ENCODE peak calls at places on chromosomes 6 and 20, in four cellular contexts. I is breast epithelium; R is CD8-positive, alpha-beta memory T cell; W is adipocyte. O is an unnamed sample.

GRCh38 chr6:55675936-55676335 is 96.9 kb upstream of the HMGCLL1 start:
- DNase-seq in I (no peak), R (no peak), W (peak; percentile 47), O (no peak)

GRCh38 chr20:6920991-6921613 is 153.6 kb downstream of the BMP2 start:
- DNase-seq in I (peak; percentile 18), R (no peak), W (no peak), O (no peak)

GRCh38 chr20:63119451-63120285 is 96.3 kb downstream of the YTHDF1 start:
- DNase-seq in I (no peak), R (no peak), W (no peak), O (no peak)

GRCh38 chr6:132713355-132714134 is at the start of gene VNN1:
- DNase-seq in I (no peak), R (no peak), W (no peak), O (no peak)

GRCh38 chr6:150196942-150197745 is 54.3 kb downstream of the PPP1R14C start:
- DNase-seq in I (no peak), R (no peak), W (no peak), O (no peak)

GRCh38 chr6:16196958-16197576 is 41.3 kb upstream of the GMPR start:
- DNase-seq in I (no peak), R (no peak), W (no peak), O (no peak)

GRCh38 chr20:43565758-43566104 is 6.9 kb downstream of the SGK2 start:
- DNase-seq in I (no peak), R (no peak), W (no peak), O (no peak)

GRCh38 chr20:44465001-44465560 is 10.6 kb upstream of the TTPAL start:
- DNase-seq in I (no peak), R (no peak), W (no peak), O (no peak)

GRCh38 chr6:95091823-95092436 is 485.4 kb upstream of the MANEA start:
- DNase-seq in I (no peak), R (no peak), W (peak; percentile 73), O (no peak)

GRCh38 chr6:16254535-16254934 is 16.1 kb downstream of the GMPR start:
- DNase-seq in I (no peak), R (no peak), W (no peak), O (no peak)

GRCh38 chr20:35773154-35773751 is 1.4 kb downstream of the PHF20 start:
- DNase-seq in I (peak; percentile 30), R (peak; percentile 53), W (peak; percentile 25), O (peak; percentile 23)

GRCh38 chr6:293185-294174 is 1.2 kb downstream of the DUSP22 start:
- DNase-seq in I (no peak), R (peak; percentile 32), W (peak; percentile 58), O (no peak)

GRCh38 chr6:296151-297122 is 4.2 kb downstream of the DUSP22 start:
- DNase-seq in I (no peak), R (peak; percentile 26), W (no peak), O (no peak)

GRCh38 chr6:292506-293184 is 358 bp downstream of the DUSP22 start:
- DNase-seq in I (peak; percentile 58), R (peak; percentile 76), W (peak; percentile 72), O (peak; percentile 72)

GRCh38 chr6:297571-298232 is 5.4 kb downstream of the DUSP22 start:
- DNase-seq in I (no peak), R (no peak), W (no peak), O (no peak)

GRCh38 chr6:294656-295565 is 2.6 kb downstream of the DUSP22 start:
- DNase-seq in I (no peak), R (no peak), W (no peak), O (no peak)
- H3K9me3 ChIP-seq in I (no peaks in the 10 kb centered on the region), R (no peaks in the 10 kb centered on the region), W (no peaks in the 10 kb centered on the region), O (no peaks in the 10 kb centered on the region)

GRCh38 chr20:39853664-39854063 is 835.4 kb downstream of the MAFB start:
- DNase-seq in I (no peak), R (no peak), W (peak; percentile 52), O (no peak)
- H3K9me3 ChIP-seq in I (no peaks in the 10 kb centered on the region), R (no peaks in the 10 kb centered on the region), W (no peaks in the 10 kb centered on the region), O (no peaks in the 10 kb centered on the region)

DNA sequence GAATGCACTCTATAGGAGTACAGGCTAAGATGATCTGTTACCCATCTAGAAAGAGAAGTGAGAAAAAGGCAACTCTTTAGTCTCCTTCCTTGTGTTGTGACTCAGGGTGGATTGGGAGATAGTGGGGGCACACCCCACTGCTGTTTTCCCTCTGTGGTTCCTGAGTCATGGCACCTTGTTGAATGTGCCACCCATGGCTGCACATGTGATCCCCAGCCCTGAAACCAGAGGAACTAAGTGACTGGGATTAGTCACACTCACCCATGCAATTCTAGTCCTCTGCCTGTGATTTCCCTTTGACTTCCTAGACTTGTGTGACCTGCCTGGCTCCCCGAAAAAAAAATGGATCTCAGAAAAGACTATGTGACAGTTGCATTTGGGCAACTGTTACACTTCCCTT is 48.6 kb upstream of the HTR1B start:
- DNase-seq in I (no peak), R (no peak), W (no peak), O (no peak)
- H3K9me3 ChIP-seq in I (peaks cover 46% of the 10 kb centered on the region), R (peaks cover 3% of the 10 kb centered on the region), W (peaks cover 37% of the 10 kb centered on the region), O (no peaks in the 10 kb centered on the region)

DNA sequence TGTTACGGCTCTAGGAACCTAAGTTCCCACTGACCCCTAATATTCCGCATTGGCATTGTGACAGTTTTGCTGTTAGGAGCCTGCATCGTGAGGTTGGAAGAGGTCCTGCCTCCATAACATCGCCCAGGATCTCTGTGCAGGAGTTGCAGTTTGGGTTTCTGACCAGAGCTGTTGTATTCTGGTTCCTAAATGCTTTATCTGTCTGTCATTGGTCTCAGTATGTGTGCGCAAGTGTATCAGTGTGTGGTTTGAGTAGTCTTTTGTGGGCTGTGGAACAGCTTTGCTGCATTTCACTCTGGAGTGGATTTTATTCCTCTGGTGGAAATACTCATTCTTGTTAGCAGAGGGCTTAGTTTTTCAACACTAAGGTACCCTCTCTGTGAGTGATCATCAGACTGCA is 95.6 kb downstream of the CDYL start:
- DNase-seq in I (no peak), R (no peak), W (no peak), O (no peak)
- H3K9me3 ChIP-seq in I (peaks cover 10% of the 10 kb centered on the region), R (no peaks in the 10 kb centered on the region), W (peaks cover 12% of the 10 kb centered on the region), O (peaks cover 3% of the 10 kb centered on the region)

DNA sequence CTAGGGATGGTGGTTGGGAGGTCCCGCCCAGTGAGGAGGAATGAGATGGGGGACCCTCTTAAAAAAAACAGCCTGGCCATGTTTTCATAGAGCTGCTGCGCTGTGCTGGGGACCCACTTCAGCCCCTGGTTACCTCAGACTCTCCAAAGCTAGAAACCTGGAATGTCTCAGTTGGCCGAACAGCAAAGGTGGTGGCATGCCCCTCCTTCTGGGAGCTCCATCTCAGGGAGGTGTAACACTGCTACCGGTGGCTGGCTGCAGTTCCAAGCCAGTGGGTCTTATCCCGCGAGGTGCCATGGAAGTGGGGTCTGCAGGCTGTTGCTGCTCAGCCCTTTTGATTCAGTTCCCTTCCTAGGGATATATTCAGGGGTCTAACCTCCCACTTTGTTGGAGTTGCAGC is 35.7 kb upstream of the TFB1M start:
- DNase-seq in I (no peak), R (no peak), W (no peak), O (no peak)
- H3K9me3 ChIP-seq in I (peaks cover 30% of the 10 kb centered on the region), R (no peaks in the 10 kb centered on the region), W (peaks cover 33% of the 10 kb centered on the region), O (peaks cover 3% of the 10 kb centered on the region)

DNA sequence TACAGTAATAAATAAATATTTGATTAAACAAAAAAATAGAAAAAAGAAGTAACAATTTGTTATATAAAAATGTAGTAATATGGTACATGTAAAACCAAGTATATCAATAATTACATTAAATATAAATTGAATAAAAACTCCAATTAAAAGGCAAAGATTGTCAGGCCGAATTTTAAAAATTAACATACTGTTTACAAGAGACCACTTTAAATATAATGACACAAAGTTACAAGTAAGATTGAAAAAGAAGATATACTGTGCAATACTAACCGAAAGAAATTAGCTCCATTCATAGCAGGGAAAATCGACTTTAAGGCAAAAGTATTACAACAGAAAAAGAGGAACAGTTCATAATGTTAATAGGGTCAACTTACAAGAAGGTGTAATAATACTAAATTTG is 571.5 kb upstream of the ARID1B start:
- DNase-seq in I (no peak), R (no peak), W (no peak), O (no peak)
- H3K9me3 ChIP-seq in I (peaks cover 41% of the 10 kb centered on the region), R (no peaks in the 10 kb centered on the region), W (peaks cover 16% of the 10 kb centered on the region), O (no peaks in the 10 kb centered on the region)